ENCODE peak calls at places on chromosomes 4 and X, in six cellular contexts. L is neural crest cell, E is mammary epithelial cell, S is progenitor cell of endocrine pancreas, T is HFFc6, J is GM12865. I is an unnamed sample.

GRCh38 chrX:65723706-65724105 is 56.3 kb downstream of the MSN start:
- DNase-seq in L (no peak), E (no peak), S (no peak), T (no peak), J (peak; percentile 83), I (no peak)

GRCh38 chr4:38085394-38086150 is 125.4 kb downstream of the PTTG2 start:
- DNase-seq in L (no peak), E (no peak), S (no peak), T (no peak), J (no peak), I (no peak)

GRCh38 chr4:23163649-23164436 is 471.1 kb downstream of the GBA3 start:
- DNase-seq in L (no peak), E (peak; percentile 8), S (no peak), T (no peak), J (no peak), I (no peak)

GRCh38 chrX:17511556-17511955 is 136.6 kb downstream of the NHS start:
- DNase-seq in L (no peak), E (no peak), S (no peak), T (no peak), J (no peak), I (no peak)

GRCh38 chrX:153635788-153636668 is 11.0 kb upstream of the DUSP9 start:
- DNase-seq in L (no peak), E (no peak), S (no peak), T (peak; percentile 13), J (peak; percentile 19), I (no peak)

GRCh38 chr4:71559957-71560541 is 221.2 kb downstream of the SLC4A4 start:
- DNase-seq in L (no peak), E (no peak), S (no peak), T (peak; percentile 42), J (no peak), I (no peak)

GRCh38 chr4:153116801-153117200 is 87.4 kb upstream of the TRIM2 start:
- DNase-seq in L (no peak), E (no peak), S (no peak), T (no peak), J (no peak), I (no peak)

GRCh38 chr4:102344520-102344954 is 745 bp downstream of the SLC39A8 start:
- DNase-seq in L (peak; percentile 49), E (peak; percentile 73), S (peak; percentile 48), T (no peak), J (peak; percentile 84), I (peak; percentile 72)

GRCh38 chr4:26081795-26082498 is 167.9 kb downstream of the SMIM20 start:
- DNase-seq in L (no peak), E (peak; percentile 38), S (no peak), T (peak; percentile 34), J (peak; percentile 59), I (no peak)

GRCh38 chrX:16786791-16787735 is 797 bp downstream of the TXLNG start:
- DNase-seq in L (no peak), E (peak; percentile 19), S (peak; percentile 24), T (peak; percentile 0), J (peak; percentile 35), I (peak; percentile 22)

GRCh38 chrX:44872319-44872816 is 620 bp upstream of the KDM6A start:
- DNase-seq in L (no peak), E (peak; percentile 52), S (peak; percentile 42), T (no peak), J (no peak), I (peak; percentile 51)

GRCh38 chrX:19535481-19535880 is 20.2 kb upstream of the MAP3K15 start:
- DNase-seq in L (no peak), E (no peak), S (no peak), T (peak; percentile 11), J (no peak), I (no peak)

GRCh38 chrX:74534569-74535038 is 79.8 kb downstream of the RLIM start:
- DNase-seq in L (no peak), E (peak; percentile 77), S (no peak), T (peak; percentile 51), J (peak; percentile 51), I (no peak)

GRCh38 chrX:25344191-25344936 is 328.6 kb upstream of the ARX start:
- DNase-seq in L (no peak), E (no peak), S (no peak), T (no peak), J (no peak), I (no peak)

GRCh38 chrX:49072712-49073095 is 1.1 kb downstream of the PRAF2 start:
- DNase-seq in L (no peak), E (no peak), S (no peak), T (no peak), J (no peak), I (no peak)

GRCh38 chr4:176507845-176508533 is 188.2 kb downstream of the SPCS3 start:
- DNase-seq in L (no peak), E (no peak), S (no peak), T (no peak), J (no peak), I (no peak)

GRCh38 chr4:68175562-68176155 is 46.0 kb upstream of the TMPRSS11F start:
- DNase-seq in L (peak; percentile 58), E (peak; percentile 53), S (no peak), T (peak; percentile 46), J (peak; percentile 62), I (no peak)

GRCh38 chr4:25198713-25199112 is 35.1 kb upstream of the PI4K2B start:
- DNase-seq in L (no peak), E (no peak), S (no peak), T (no peak), J (no peak), I (no peak)

GRCh38 chr4:88802138-88802537 is 104.5 kb upstream of the NAP1L5 start:
- DNase-seq in L (no peak), E (no peak), S (no peak), T (no peak), J (no peak), I (no peak)

GRCh38 chr4:3031357-3032064 is 42.8 kb downstream of the HTT-AS start:
- DNase-seq in L (no peak), E (no peak), S (no peak), T (no peak), J (no peak), I (no peak)

GRCh38 chr4:26719954-26720552 is 136.2 kb downstream of the TBC1D19 start:
- DNase-seq in L (no peak), E (no peak), S (no peak), T (peak; percentile 44), J (no peak), I (no peak)

GRCh38 chr4:180751009-180751408 is 1492.2 kb upstream of the TENM3 start:
- DNase-seq in L (no peak), E (no peak), S (no peak), T (no peak), J (no peak), I (no peak)

GRCh38 chr4:38160487-38161207 is 200.4 kb downstream of the PTTG2 start:
- DNase-seq in L (no peak), E (peak; percentile 97), S (no peak), T (peak; percentile 99), J (peak; percentile 81), I (no peak)

GRCh38 chr4:8844976-8845690 is 26.5 kb downstream of the HMX1 start:
- DNase-seq in L (no peak), E (no peak), S (no peak), T (no peak), J (no peak), I (no peak)

GRCh38 chr4:34196375-34196774 is 2047.9 kb downstream of the ARAP2 start:
- DNase-seq in L (no peak), E (no peak), S (no peak), T (no peak), J (no peak), I (no peak)

GRCh38 chr4:17168571-17168970 is 270.1 kb upstream of the LDB2 start:
- DNase-seq in L (no peak), E (no peak), S (no peak), T (peak; percentile 44), J (peak; percentile 11), I (no peak)

GRCh38 chrX:38000706-38001105 is 5.6 kb upstream of the SYTL5 start:
- DNase-seq in L (no peak), E (no peak), S (no peak), T (no peak), J (no peak), I (no peak)

GRCh38 chrX:37993857-37994619 is 12.3 kb upstream of the SYTL5 start:
- DNase-seq in L (no peak), E (peak; percentile 60), S (no peak), T (no peak), J (peak; percentile 81), I (no peak)

GRCh38 chrX:37998586-37999267 is 7.6 kb upstream of the SYTL5 start:
- DNase-seq in L (no peak), E (peak; percentile 75), S (no peak), T (peak; percentile 6), J (no peak), I (no peak)

GRCh38 chrX:37997096-37997495 is 9.3 kb upstream of the SYTL5 start:
- DNase-seq in L (no peak), E (no peak), S (no peak), T (no peak), J (no peak), I (no peak)

DNA sequence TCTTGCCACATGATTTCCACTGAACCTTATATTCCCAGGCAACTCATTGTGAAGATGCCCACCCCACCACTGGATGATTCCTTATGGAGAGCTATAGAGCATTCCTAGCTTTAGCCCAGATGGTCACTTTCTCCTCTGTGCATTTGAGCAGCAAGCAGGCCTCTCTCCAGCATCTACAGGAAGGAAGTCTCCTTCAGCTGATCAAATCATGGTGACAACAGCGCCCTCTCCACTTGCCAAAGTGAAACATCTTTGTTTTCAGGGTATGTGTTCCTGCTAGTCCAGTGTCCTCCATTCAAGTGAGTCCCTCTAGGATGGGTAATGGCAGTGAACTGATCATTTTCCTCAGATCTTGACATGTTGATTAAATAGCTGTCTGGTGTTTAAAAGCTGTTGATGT is 10.9 kb upstream of the SYTL5 start:
- DNase-seq in L (no peak), E (no peak), S (no peak), T (no peak), J (no peak), I (no peak)
- TF ChIP-seq CTCF in L (no peak), E (no peak), S (no peak), T (no peak), J (no peak), I (no peak)

DNA sequence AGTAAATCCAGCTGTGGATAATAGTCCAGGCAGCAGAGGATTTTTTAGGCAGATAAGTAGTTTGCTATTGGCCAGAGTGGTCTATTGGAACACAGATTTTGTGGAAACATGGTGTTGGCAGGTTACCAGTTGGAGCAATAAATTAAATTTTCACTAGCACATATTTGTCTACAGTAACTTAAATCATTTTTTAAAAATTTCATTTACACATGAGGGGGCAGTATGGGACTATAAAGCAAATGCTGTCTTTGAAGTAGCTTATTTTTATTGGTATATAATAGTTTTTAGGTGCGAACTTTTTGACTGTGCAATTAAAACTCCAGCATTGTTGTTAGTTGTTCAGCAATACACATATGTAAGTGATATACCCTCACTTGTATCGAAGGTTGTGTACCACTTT is 289.8 kb downstream of the ARHGAP10 start:
- DNase-seq in L (no peak), E (no peak), S (no peak), T (no peak), J (no peak), I (no peak)
- TF ChIP-seq CTCF in L (no peak), E (no peak), S (no peak), T (peak; percentile 18), J (no peak), I (no peak)

GRCh38 chr4:80081566-80081965 is 8.5 kb upstream of the ANTXR2 start:
- DNase-seq in L (no peak), E (peak; percentile 72), S (no peak), T (no peak), J (no peak), I (no peak)
- TF ChIP-seq CTCF in L (no peak), E (no peak), S (no peak), T (no peak), J (no peak), I (no peak)

GRCh38 chr4:178395798-178396197 is 953.6 kb upstream of the AGA start:
- DNase-seq in L (no peak), E (no peak), S (no peak), T (no peak), J (no peak), I (no peak)
- TF ChIP-seq CTCF in L (peak; percentile 45), E (peak; percentile 11), S (peak; percentile 31), T (peak; percentile 18), J (no peak), I (no peak)

I was measured in activated B cell treated with CpG ODN at 0.5 μM for 24 hours.